ENCODE peak calls at places on chromosomes 11 and 22, in eight cellular contexts. One of them, this sample, is unnamed.

GRCh38 chr11:19715373-19715772 is 2.7 kb downstream of the NAV2 start:
- DNase-seq in dorsolateral prefrontal cortex: no peak
- DNase-seq in GM06990: no peak
- DNase-seq in body of pancreas: no peak
- DNase-seq in tibial nerve: no peak
- DNase-seq in IMR-90: peak
- DNase-seq in cardiac muscle cell: no peak
- DNase-seq in AG10803: peak
- DNase-seq in this sample: peak

GRCh38 chr22:49448546-49448945 is 379.1 kb downstream of the BRD1 start:
- DNase-seq in dorsolateral prefrontal cortex: peak
- DNase-seq in GM06990: no peak
- DNase-seq in body of pancreas: no peak
- DNase-seq in tibial nerve: no peak
- DNase-seq in IMR-90: no peak
- DNase-seq in cardiac muscle cell: no peak
- DNase-seq in AG10803: no peak
- DNase-seq in this sample: no peak

GRCh38 chr11:7573558-7574296 is 59.9 kb downstream of the PPFIBP2 start:
- DNase-seq in dorsolateral prefrontal cortex: no peak
- DNase-seq in GM06990: no peak
- DNase-seq in body of pancreas: peak
- DNase-seq in tibial nerve: no peak
- DNase-seq in IMR-90: no peak
- DNase-seq in cardiac muscle cell: no peak
- DNase-seq in AG10803: no peak
- DNase-seq in this sample: no peak

GRCh38 chr11:73323464-73323863 is 15.4 kb downstream of the ARHGEF17 start:
- DNase-seq in dorsolateral prefrontal cortex: no peak
- DNase-seq in GM06990: no peak
- DNase-seq in body of pancreas: peak
- DNase-seq in tibial nerve: peak
- DNase-seq in IMR-90: peak
- DNase-seq in cardiac muscle cell: peak
- DNase-seq in AG10803: peak
- DNase-seq in this sample: peak

GRCh38 chr22:46234851-46235437 is 15.1 kb downstream of the CDPF1 start:
- DNase-seq in dorsolateral prefrontal cortex: no peak
- DNase-seq in GM06990: no peak
- DNase-seq in body of pancreas: no peak
- DNase-seq in tibial nerve: no peak
- DNase-seq in IMR-90: no peak
- DNase-seq in cardiac muscle cell: no peak
- DNase-seq in AG10803: no peak
- DNase-seq in this sample: no peak

GRCh38 chr11:70422692-70423522 is 24.6 kb downstream of the CTTN start:
- DNase-seq in dorsolateral prefrontal cortex: no peak
- DNase-seq in GM06990: no peak
- DNase-seq in body of pancreas: no peak
- DNase-seq in tibial nerve: no peak
- DNase-seq in IMR-90: no peak
- DNase-seq in cardiac muscle cell: no peak
- DNase-seq in AG10803: no peak
- DNase-seq in this sample: no peak

GRCh38 chr11:83663446-83663845 is 377.3 kb upstream of the CCDC90B start:
- DNase-seq in dorsolateral prefrontal cortex: no peak
- DNase-seq in GM06990: no peak
- DNase-seq in body of pancreas: no peak
- DNase-seq in tibial nerve: no peak
- DNase-seq in IMR-90: peak
- DNase-seq in cardiac muscle cell: no peak
- DNase-seq in AG10803: no peak
- DNase-seq in this sample: no peak

GRCh38 chr11:62548545-62549335 is 2.1 kb upstream of the AHNAK start:
- DNase-seq in dorsolateral prefrontal cortex: no peak
- DNase-seq in GM06990: no peak
- DNase-seq in body of pancreas: peak
- DNase-seq in tibial nerve: peak
- DNase-seq in IMR-90: no peak
- DNase-seq in cardiac muscle cell: no peak
- DNase-seq in AG10803: no peak
- DNase-seq in this sample: peak

GRCh38 chr11:8342821-8343681 is 79.4 kb upstream of the LMO1 start:
- DNase-seq in dorsolateral prefrontal cortex: no peak
- DNase-seq in GM06990: peak
- DNase-seq in body of pancreas: no peak
- DNase-seq in tibial nerve: no peak
- DNase-seq in IMR-90: no peak
- DNase-seq in cardiac muscle cell: no peak
- DNase-seq in AG10803: no peak
- DNase-seq in this sample: no peak

GRCh38 chr11:818396-819128 is at the start of gene PNPLA2:
- DNase-seq in dorsolateral prefrontal cortex: no peak
- DNase-seq in GM06990: no peak
- DNase-seq in body of pancreas: peak
- DNase-seq in tibial nerve: no peak
- DNase-seq in IMR-90: no peak
- DNase-seq in cardiac muscle cell: no peak
- DNase-seq in AG10803: peak
- DNase-seq in this sample: peak

GRCh38 chr11:27395556-27396258 is 32.7 kb upstream of the CCDC34 start:
- DNase-seq in dorsolateral prefrontal cortex: no peak
- DNase-seq in GM06990: no peak
- DNase-seq in body of pancreas: peak
- DNase-seq in tibial nerve: no peak
- DNase-seq in IMR-90: peak
- DNase-seq in cardiac muscle cell: no peak
- DNase-seq in AG10803: peak
- DNase-seq in this sample: no peak

GRCh38 chr11:68409748-68410344 is 50.7 kb upstream of the PPP6R3 start:
- DNase-seq in dorsolateral prefrontal cortex: no peak
- DNase-seq in GM06990: no peak
- DNase-seq in body of pancreas: no peak
- DNase-seq in tibial nerve: no peak
- DNase-seq in IMR-90: no peak
- DNase-seq in cardiac muscle cell: no peak
- DNase-seq in AG10803: no peak
- DNase-seq in this sample: no peak

GRCh38 chr11:31953803-31954327 is 137.0 kb upstream of the RCN1 start:
- DNase-seq in dorsolateral prefrontal cortex: no peak
- DNase-seq in GM06990: no peak
- DNase-seq in body of pancreas: no peak
- DNase-seq in tibial nerve: no peak
- DNase-seq in IMR-90: no peak
- DNase-seq in cardiac muscle cell: no peak
- DNase-seq in AG10803: no peak
- DNase-seq in this sample: no peak

GRCh38 chr11:65047581-65048422 is 6.8 kb downstream of the SAC3D1 start:
- DNase-seq in dorsolateral prefrontal cortex: no peak
- DNase-seq in GM06990: no peak
- DNase-seq in body of pancreas: no peak
- DNase-seq in tibial nerve: peak
- DNase-seq in IMR-90: no peak
- DNase-seq in cardiac muscle cell: no peak
- DNase-seq in AG10803: peak
- DNase-seq in this sample: peak

GRCh38 chr22:47356433-47357011 is 594.1 kb downstream of the TBC1D22A start:
- DNase-seq in dorsolateral prefrontal cortex: no peak
- DNase-seq in GM06990: no peak
- DNase-seq in body of pancreas: no peak
- DNase-seq in tibial nerve: no peak
- DNase-seq in IMR-90: no peak
- DNase-seq in cardiac muscle cell: no peak
- DNase-seq in AG10803: no peak
- DNase-seq in this sample: no peak

GRCh38 chr22:49958961-49959781 is 1.4 kb upstream of the PIM3 start:
- DNase-seq in dorsolateral prefrontal cortex: no peak
- DNase-seq in GM06990: no peak
- DNase-seq in body of pancreas: peak
- DNase-seq in tibial nerve: no peak
- DNase-seq in IMR-90: no peak
- DNase-seq in cardiac muscle cell: no peak
- DNase-seq in AG10803: no peak
- DNase-seq in this sample: no peak

GRCh38 chr11:130651266-130651855 is 202.9 kb downstream of the ADAMTS15 start:
- DNase-seq in dorsolateral prefrontal cortex: no peak
- DNase-seq in GM06990: no peak
- DNase-seq in body of pancreas: no peak
- DNase-seq in tibial nerve: no peak
- DNase-seq in IMR-90: no peak
- DNase-seq in cardiac muscle cell: no peak
- DNase-seq in AG10803: no peak
- DNase-seq in this sample: no peak

DNA sequence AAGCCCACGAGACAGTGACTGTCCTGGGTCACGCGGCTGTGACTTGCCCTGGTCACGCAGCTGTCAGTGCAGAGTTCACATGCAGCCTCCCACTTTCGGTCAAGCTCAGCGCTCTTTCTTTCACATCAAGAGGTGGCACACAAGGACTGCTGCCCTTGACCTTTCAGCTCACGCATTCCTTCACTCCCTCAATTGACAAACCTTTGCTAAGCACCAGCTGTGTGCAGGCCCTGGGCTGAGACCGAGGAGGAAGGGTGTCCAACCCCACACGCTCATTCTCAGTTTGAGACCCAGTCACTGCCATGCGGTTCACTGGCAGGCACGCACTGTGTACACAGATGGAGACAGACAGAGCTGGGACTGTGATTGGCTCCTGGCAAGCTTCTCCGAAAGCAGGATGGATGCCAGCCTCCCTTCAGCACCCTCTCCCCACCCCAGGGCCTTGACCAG is 70.3 kb downstream of the SCUBE1 start:
- DNase-seq in dorsolateral prefrontal cortex: no peak
- DNase-seq in GM06990: no peak
- DNase-seq in body of pancreas: no peak
- DNase-seq in tibial nerve: no peak
- DNase-seq in IMR-90: no peak
- DNase-seq in cardiac muscle cell: peak
- DNase-seq in AG10803: no peak
- DNase-seq in this sample: no peak
- TF ChIP-seq CTCF in dorsolateral prefrontal cortex: no peak
- TF ChIP-seq CTCF in GM06990: no peak
- TF ChIP-seq CTCF in body of pancreas: no peak
- TF ChIP-seq CTCF in tibial nerve: no peak
- TF ChIP-seq CTCF in IMR-90: no peak
- TF ChIP-seq CTCF in cardiac muscle cell: no peak
- TF ChIP-seq CTCF in AG10803: no peak
- TF ChIP-seq CTCF in this sample: no peak

GRCh38 chr22:33909906-33910305 is 10.4 kb downstream of the LARGE1 start:
- DNase-seq in dorsolateral prefrontal cortex: no peak
- DNase-seq in GM06990: no peak
- DNase-seq in body of pancreas: no peak
- DNase-seq in tibial nerve: no peak
- DNase-seq in IMR-90: no peak
- DNase-seq in cardiac muscle cell: no peak
- DNase-seq in AG10803: peak
- DNase-seq in this sample: peak

GRCh38 chr22:33914699-33915098 is 5.6 kb downstream of the LARGE1 start:
- DNase-seq in dorsolateral prefrontal cortex: no peak
- DNase-seq in GM06990: no peak
- DNase-seq in body of pancreas: no peak
- DNase-seq in tibial nerve: no peak
- DNase-seq in IMR-90: no peak
- DNase-seq in cardiac muscle cell: no peak
- DNase-seq in AG10803: no peak
- DNase-seq in this sample: no peak

GRCh38 chr22:33913188-33913587 is 7.1 kb downstream of the LARGE1 start:
- DNase-seq in dorsolateral prefrontal cortex: no peak
- DNase-seq in GM06990: no peak
- DNase-seq in body of pancreas: no peak
- DNase-seq in tibial nerve: no peak
- DNase-seq in IMR-90: no peak
- DNase-seq in cardiac muscle cell: no peak
- DNase-seq in AG10803: no peak
- DNase-seq in this sample: no peak

GRCh38 chr22:33917744-33918406 is 2.4 kb downstream of the LARGE1 start:
- DNase-seq in dorsolateral prefrontal cortex: peak
- DNase-seq in GM06990: no peak
- DNase-seq in body of pancreas: no peak
- DNase-seq in tibial nerve: no peak
- DNase-seq in IMR-90: peak
- DNase-seq in cardiac muscle cell: no peak
- DNase-seq in AG10803: peak
- DNase-seq in this sample: peak

DNA sequence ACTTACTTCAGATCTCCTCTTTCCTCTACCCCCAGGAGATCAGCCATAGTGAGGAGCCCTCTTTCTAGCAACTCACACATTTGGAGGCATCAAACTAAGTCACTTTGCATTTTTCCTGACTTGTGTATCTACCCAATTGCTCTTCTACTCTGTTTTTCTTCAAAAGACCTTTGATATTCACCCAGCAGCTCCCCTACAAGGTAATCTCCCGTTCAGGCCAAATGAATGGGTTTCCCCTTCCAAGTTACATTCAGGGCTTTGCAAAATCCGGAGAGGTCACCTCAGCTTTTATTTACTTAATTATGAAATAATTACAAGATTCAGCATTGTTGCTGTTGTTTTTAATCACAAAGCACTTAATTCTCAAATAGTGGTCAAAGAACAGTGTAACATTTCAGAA is 6.1 kb downstream of the LARGE1 start:
- DNase-seq in dorsolateral prefrontal cortex: no peak
- DNase-seq in GM06990: no peak
- DNase-seq in body of pancreas: no peak
- DNase-seq in tibial nerve: no peak
- DNase-seq in IMR-90: no peak
- DNase-seq in cardiac muscle cell: no peak
- DNase-seq in AG10803: no peak
- DNase-seq in this sample: no peak
- TF ChIP-seq CTCF in dorsolateral prefrontal cortex: no peak
- TF ChIP-seq CTCF in GM06990: no peak
- TF ChIP-seq CTCF in body of pancreas: no peak
- TF ChIP-seq CTCF in tibial nerve: no peak
- TF ChIP-seq CTCF in IMR-90: no peak
- TF ChIP-seq CTCF in cardiac muscle cell: no peak
- TF ChIP-seq CTCF in AG10803: no peak
- TF ChIP-seq CTCF in this sample: no peak

DNA sequence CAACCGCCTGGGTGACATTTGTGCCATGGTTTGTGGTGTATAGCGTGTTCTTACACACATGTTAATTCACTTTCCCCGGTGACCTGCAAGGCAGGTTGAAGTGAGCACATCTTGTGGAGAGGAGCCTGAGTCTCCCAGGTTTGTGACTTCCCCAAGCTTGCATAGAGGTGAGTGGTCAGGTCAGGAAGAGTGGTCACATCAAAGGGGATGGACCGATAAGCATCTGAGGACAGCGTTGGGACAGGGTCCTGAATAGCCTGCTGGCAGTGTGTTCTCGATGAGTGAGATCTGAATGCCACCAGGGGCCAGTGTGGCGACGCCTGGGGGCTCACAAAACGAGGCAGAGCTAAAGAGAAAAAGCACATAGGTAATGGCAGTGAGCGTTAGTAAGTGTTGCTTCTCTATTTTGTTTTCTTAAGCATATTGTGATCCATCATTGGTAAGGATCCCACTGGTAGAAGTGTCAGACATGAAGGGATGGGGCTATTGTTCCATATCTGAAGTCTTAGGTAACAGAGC is 154.6 kb downstream of the GRIK4 start:
- DNase-seq in dorsolateral prefrontal cortex: no peak
- DNase-seq in GM06990: no peak
- DNase-seq in body of pancreas: no peak
- DNase-seq in tibial nerve: no peak
- DNase-seq in IMR-90: no peak
- DNase-seq in cardiac muscle cell: no peak
- DNase-seq in AG10803: no peak
- DNase-seq in this sample: no peak
- TF ChIP-seq CTCF in dorsolateral prefrontal cortex: no peak
- TF ChIP-seq CTCF in GM06990: peak
- TF ChIP-seq CTCF in body of pancreas: no peak
- TF ChIP-seq CTCF in tibial nerve: no peak
- TF ChIP-seq CTCF in IMR-90: no peak
- TF ChIP-seq CTCF in cardiac muscle cell: no peak
- TF ChIP-seq CTCF in AG10803: no peak
- TF ChIP-seq CTCF in this sample: no peak

GRCh38 chr22:29320546-29320945 is 5.0 kb upstream of the RASL10A start:
- DNase-seq in dorsolateral prefrontal cortex: no peak
- DNase-seq in GM06990: no peak
- DNase-seq in body of pancreas: no peak
- DNase-seq in tibial nerve: no peak
- DNase-seq in IMR-90: no peak
- DNase-seq in cardiac muscle cell: no peak
- DNase-seq in AG10803: no peak
- DNase-seq in this sample: no peak
- TF ChIP-seq CTCF in dorsolateral prefrontal cortex: peak
- TF ChIP-seq CTCF in GM06990: no peak
- TF ChIP-seq CTCF in body of pancreas: no peak
- TF ChIP-seq CTCF in tibial nerve: no peak
- TF ChIP-seq CTCF in IMR-90: peak
- TF ChIP-seq CTCF in cardiac muscle cell: peak
- TF ChIP-seq CTCF in AG10803: peak
- TF ChIP-seq CTCF in this sample: peak

This sample was measured in cardiac fibroblast.